ENCODE peak calls at places on chromosome 17, in seven cellular contexts. Z is dorsolateral prefrontal cortex, N is cardiac fibroblast, T is heart left ventricle, M is mucosa of descending colon, A is neural crest cell, Q is bronchial epithelial cell. U is an unnamed sample.

GRCh38 chr17:4043862-4044261 is 79.6 kb upstream of the ATP2A3 start:
- DNase-seq in T (peak), Q (no peak), Z (no peak), A (no peak), M (peak), N (no peak), U (no peak)

GRCh38 chr17:66492500-66493123 is 190.2 kb downstream of the PRKCA start:
- DNase-seq in A (no peak), T (no peak), Q (no peak), Z (no peak), M (no peak), N (peak), U (no peak)

GRCh38 chr17:45221081-45221996 is at the start of gene FMNL1:
- DNase-seq in M (peak), T (peak), A (no peak), Q (no peak), N (no peak), Z (no peak), U (no peak)

GRCh38 chr17:80008383-80008840 is 27.3 kb downstream of the TBC1D16 start:
- DNase-seq in Z (peak), A (peak), M (peak), Q (peak), N (peak), T (peak), U (peak)

GRCh38 chr17:75516619-75517276 is 420 bp downstream of the TSEN54 start:
- DNase-seq in Q (no peak), Z (no peak), N (peak), T (peak), M (peak), A (peak), U (no peak)

GRCh38 chr17:21418446-21419298 is 42.5 kb downstream of the KCNJ12 start:
- DNase-seq in M (peak), T (no peak), Q (no peak), A (no peak), Z (no peak), N (no peak), U (no peak)

GRCh38 chr17:8064590-8065019 is 22.9 kb downstream of the ALOX12B start:
- DNase-seq in T (no peak), Z (no peak), N (no peak), Q (no peak), M (no peak), A (no peak), U (no peak)

GRCh38 chr17:45302649-45303173 is 14.1 kb downstream of the MAP3K14 start:
- DNase-seq in A (no peak), Q (no peak), T (no peak), M (no peak), N (peak), Z (no peak), U (no peak)

GRCh38 chr17:6249747-6250146 is 179.6 kb downstream of the WSCD1 start:
- DNase-seq in T (no peak), M (no peak), Q (no peak), N (no peak), A (no peak), Z (no peak), U (no peak)

GRCh38 chr17:55072910-55073309 is 104.3 kb downstream of the STXBP4 start:
- DNase-seq in M (no peak), T (no peak), Q (no peak), N (no peak), Z (no peak), A (no peak), U (no peak)

GRCh38 chr17:33778505-33779398 is 476.3 kb upstream of the CCL2 start:
- DNase-seq in N (peak), M (no peak), Q (peak), T (no peak), Z (peak), A (peak), U (peak)

GRCh38 chr17:83081561-83082201 is 2.3 kb downstream of the METRNL start:
- DNase-seq in Q (no peak), A (no peak), N (no peak), Z (no peak), T (no peak), M (peak), U (no peak)

GRCh38 chr17:67582632-67583230 is 135.0 kb upstream of the NOL11 start:
- DNase-seq in Z (no peak), T (no peak), M (peak), N (no peak), A (no peak), Q (no peak), U (no peak)

GRCh38 chr17:69198238-69198637 is 30.4 kb downstream of the ABCA10 start:
- DNase-seq in A (no peak), Q (no peak), N (peak), M (no peak), Z (no peak), T (no peak), U (no peak)

GRCh38 chr17:76683011-76683755 is 27.6 kb downstream of the MXRA7 start:
- DNase-seq in M (peak), A (no peak), Q (no peak), N (no peak), Z (no peak), T (no peak), U (no peak)
- TF ChIP-seq CTCF in M (no peak), A (no peak), Q (no peak), N (peak), Z (no peak), T (no peak), U (no peak)

GRCh38 chr17:48608494-48608834 is 2.4 kb downstream of the HOXB7 start:
- DNase-seq in N (no peak), Z (no peak), M (no peak), T (no peak), Q (no peak), A (no peak), U (no peak)
- TF ChIP-seq CTCF in N (no peak), Z (no peak), M (no peak), T (no peak), Q (no peak), A (no peak), U (no peak)

GRCh38 chr17:50603340-50603739 is 31.3 kb upstream of the ABCC3 start:
- DNase-seq in Q (no peak), T (no peak), Z (no peak), M (no peak), N (no peak), A (no peak), U (no peak)
- TF ChIP-seq CTCF in Q (peak), T (peak), Z (no peak), M (no peak), N (no peak), A (peak), U (no peak)

GRCh38 chr17:9700136-9700535 is 54.8 kb downstream of the USP43 start:
- DNase-seq in A (no peak), M (no peak), N (no peak), Q (no peak), Z (no peak), T (no peak), U (no peak)
- TF ChIP-seq CTCF in A (no peak), M (no peak), N (no peak), Q (no peak), Z (no peak), T (no peak), U (no peak)

DNA sequence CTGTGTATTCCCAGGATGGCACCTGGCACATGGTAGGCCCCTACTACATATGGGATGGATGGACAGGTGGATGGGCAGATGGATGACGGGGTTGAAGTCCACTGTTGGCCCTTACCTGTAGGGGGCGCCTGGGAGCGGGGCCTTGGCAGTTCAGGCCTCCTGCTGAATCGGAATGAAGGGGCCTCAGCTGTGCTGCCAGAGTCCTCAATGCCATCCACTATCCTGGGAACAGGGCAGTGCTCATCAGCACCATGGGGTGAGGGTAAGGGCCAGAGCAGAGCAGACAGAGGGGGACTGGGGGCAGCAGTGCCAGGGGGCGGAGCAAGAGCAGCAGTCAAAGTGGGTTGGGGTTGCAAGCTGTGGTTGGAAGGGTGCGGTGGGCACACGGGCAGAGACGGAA is 8.3 kb upstream of the RAB5C start:
- DNase-seq in N (no peak), M (no peak), Z (no peak), A (no peak), Q (no peak), T (no peak), U (no peak)
- TF ChIP-seq CTCF in N (peak), M (no peak), Z (peak), A (peak), Q (peak), T (peak), U (no peak)

GRCh38 chr17:17851101-17851500 is 14.3 kb upstream of the SREBF1 start:
- DNase-seq in T (no peak), Z (no peak), N (no peak), A (no peak), Q (no peak), M (no peak), U (no peak)

GRCh38 chr17:17849147-17849820 is 12.5 kb upstream of the SREBF1 start:
- DNase-seq in Z (peak), A (no peak), N (peak), T (peak), M (peak), Q (no peak), U (no peak)

GRCh38 chr17:17848311-17848710 is 11.5 kb upstream of the SREBF1 start:
- DNase-seq in A (no peak), N (no peak), M (no peak), T (no peak), Q (no peak), Z (no peak), U (no peak)

GRCh38 chr17:17851603-17852002 is 14.8 kb upstream of the SREBF1 start:
- DNase-seq in M (no peak), A (no peak), Q (no peak), T (no peak), N (no peak), Z (no peak), U (no peak)

GRCh38 chr17:17849863-17850373 is 13.1 kb upstream of the SREBF1 start:
- DNase-seq in T (no peak), M (peak), N (peak), Z (no peak), Q (no peak), A (peak), U (no peak)
- TF ChIP-seq CTCF in T (peak), M (no peak), N (peak), Z (peak), Q (no peak), A (peak), U (no peak)

GRCh38 chr17:11264183-11264871 is 23.3 kb downstream of the SHISA6 start:
- DNase-seq in T (no peak), Z (no peak), N (no peak), M (no peak), Q (peak), A (no peak), U (no peak)
- TF ChIP-seq CTCF in T (peak), Z (no peak), N (peak), M (peak), Q (no peak), A (peak), U (no peak)